ENCODE peak calls at places on chromosomes 4 and X, in five cellular contexts. D is uterus, R is colonic mucosa, Q is RWPE1, P is choroid plexus epithelial cell. L is an unnamed sample.

GRCh38 chr4:165204462-165204830 is 2.9 kb upstream of the KLHL2 start:
- DNase-seq in D (no peak), Q (no peak), R (no peak), P (peak), L (no peak)

GRCh38 chr4:80266267-80266901 is at the start of gene FGF5:
- DNase-seq in R (no peak), Q (peak), P (peak), D (peak), L (peak)

GRCh38 chr4:1943928-1944327 is 64.8 kb downstream of the NELFA start:
- DNase-seq in Q (no peak), P (no peak), R (no peak), D (no peak), L (no peak)

GRCh38 chr4:27714073-27714472 is 853.4 kb downstream of the STIM2 start:
- DNase-seq in D (no peak), Q (peak), P (no peak), R (no peak), L (no peak)

GRCh38 chr4:68490826-68491457 is 43.7 kb downstream of the TMPRSS11E start:
- DNase-seq in D (no peak), P (peak), Q (no peak), R (no peak), L (no peak)

GRCh38 chr4:86940176-86940575 is 5.4 kb downstream of the AFF1 start:
- DNase-seq in Q (no peak), P (no peak), D (no peak), R (no peak), L (no peak)

GRCh38 chr4:4394644-4395043 is 7.7 kb downstream of the NSG1 start:
- DNase-seq in R (no peak), P (peak), Q (no peak), D (no peak), L (no peak)

GRCh38 chrX:68936608-68937007 is 107.8 kb downstream of the EFNB1 start:
- DNase-seq in Q (peak), D (no peak), R (no peak), P (peak), L (peak)

GRCh38 chr4:119084503-119084902 is 51.1 kb upstream of the MYOZ2 start:
- DNase-seq in R (no peak), P (no peak), D (no peak), Q (no peak), L (no peak)

GRCh38 chrX:154412468-154412867 is 1.1 kb downstream of the TAFAZZIN start:
- DNase-seq in D (peak), P (no peak), Q (no peak), R (peak), L (no peak)

GRCh38 chrX:100650841-100651240 is 6.8 kb downstream of the SRPX2 start:
- DNase-seq in D (no peak), R (no peak), P (no peak), Q (no peak), L (no peak)

GRCh38 chr4:53235547-53235946 is 130.3 kb downstream of the SCFD2 start:
- DNase-seq in P (no peak), D (no peak), R (no peak), Q (no peak), L (no peak)

GRCh38 chr4:89067407-89067806 is 10.4 kb upstream of the FAM13A start:
- DNase-seq in R (no peak), P (no peak), Q (no peak), D (no peak), L (no peak)

GRCh38 chr4:154719087-154719486 is 24.7 kb upstream of the LRAT start:
- DNase-seq in R (no peak), D (no peak), P (peak), Q (peak), L (peak)

GRCh38 chr4:53696956-53697685 is 105.8 kb upstream of the LNX1 start:
- DNase-seq in D (no peak), P (no peak), R (no peak), Q (no peak), L (no peak)

GRCh38 chr4:39134674-39135073 is 47.7 kb upstream of the WDR19 start:
- DNase-seq in D (no peak), Q (no peak), R (no peak), P (no peak), L (no peak)

GRCh38 chrX:41722220-41722619 is 1.8 kb upstream of the GPR82 start:
- DNase-seq in D (no peak), P (no peak), R (no peak), Q (no peak), L (no peak)

GRCh38 chrX:74931214-74931613 is 6.0 kb upstream of the NEXMIF start:
- DNase-seq in R (no peak), Q (no peak), P (no peak), D (no peak), L (no peak)

GRCh38 chr4:174934360-174934759 is 16.2 kb downstream of the ADAM29 start:
- DNase-seq in Q (no peak), P (no peak), R (no peak), D (no peak), L (no peak)

GRCh38 chr4:22091906-22092305 is 143.3 kb upstream of the KCNIP4 start:
- DNase-seq in P (no peak), R (no peak), Q (no peak), D (no peak), L (no peak)

GRCh38 chr4:150782921-150783320 is 201.0 kb downstream of the MAB21L2 start:
- DNase-seq in Q (no peak), R (no peak), D (no peak), P (peak), L (no peak)

GRCh38 chrX:120271218-120271617 is 20.6 kb downstream of the ZBTB33 start:
- DNase-seq in P (no peak), R (no peak), Q (no peak), D (no peak), L (no peak)

GRCh38 chrX:63115196-63115595 is 235.9 kb downstream of the SPIN4 start:
- DNase-seq in D (no peak), Q (no peak), R (no peak), P (no peak), L (no peak)
- TF ChIP-seq CTCF in D (no peak), Q (no peak), R (no peak), P (no peak), L (no peak)

GRCh38 chrX:1717326-1717725 is 102.5 kb downstream of the ASMT start:
- DNase-seq in P (no peak), Q (no peak), D (no peak), R (no peak), L (no peak)

GRCh38 chrX:1719270-1719669 is 104.4 kb downstream of the ASMT start:
- DNase-seq in D (no peak), Q (no peak), P (no peak), R (no peak), L (no peak)

DNA sequence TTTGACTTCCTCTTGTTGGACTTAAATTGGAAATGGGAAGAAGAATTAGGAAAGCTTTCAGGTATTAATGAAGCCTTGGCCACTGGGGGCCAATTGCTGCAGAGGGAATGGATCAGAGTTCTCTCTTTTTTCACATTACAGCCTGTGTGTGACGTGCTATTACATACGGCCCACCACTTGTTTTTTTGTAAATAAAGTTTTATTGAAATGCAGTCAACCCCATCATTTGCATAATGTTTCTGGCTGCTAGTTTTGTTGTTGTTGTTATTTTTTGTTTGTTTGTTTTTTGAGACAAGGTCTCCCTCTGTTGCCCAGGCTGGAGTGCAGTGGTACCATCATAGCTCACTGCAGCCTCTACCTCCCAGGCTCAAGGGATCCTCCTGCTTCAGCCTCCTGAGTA is 98.4 kb downstream of the ASMT start:
- DNase-seq in R (no peak), Q (no peak), P (no peak), D (no peak), L (no peak)
- TF ChIP-seq CTCF in R (no peak), Q (no peak), P (no peak), D (no peak), L (no peak)

DNA sequence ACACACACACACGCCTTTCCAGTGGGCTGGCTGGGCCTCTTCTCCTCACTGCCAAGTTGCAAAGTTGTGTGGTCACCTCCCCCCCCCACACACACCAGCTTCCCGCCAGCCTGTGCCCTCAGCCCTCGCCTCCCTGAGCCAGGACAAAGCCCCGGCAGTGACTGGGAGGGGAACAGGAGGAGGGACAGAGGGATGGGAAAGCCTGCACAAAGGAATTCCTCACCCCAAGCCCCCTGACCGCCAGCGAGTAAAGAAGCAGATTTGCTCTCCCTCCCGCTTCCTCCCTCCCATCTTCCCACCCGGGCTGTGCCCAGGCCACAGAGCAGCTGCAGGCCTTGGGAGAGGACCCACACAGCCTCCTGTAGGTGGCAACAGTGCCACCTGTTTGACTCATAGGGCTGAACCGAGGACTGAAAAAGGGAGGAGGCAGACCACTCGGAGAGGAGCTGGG is at the start of gene GDPD2:
- DNase-seq in Q (no peak), P (no peak), D (no peak), R (peak), L (no peak)
- TF ChIP-seq CTCF in Q (no peak), P (peak), D (no peak), R (no peak), L (peak)

GRCh38 chrX:54248309-54248708 is 65.3 kb upstream of the FAM120C start:
- DNase-seq in Q (peak), D (no peak), R (no peak), P (peak), L (peak)
- TF ChIP-seq CTCF in Q (peak), D (peak), R (no peak), P (peak), L (peak)

L was measured in AG09309.